ENCODE peak calls at places on chromosomes 4 and X, in four cellular contexts. L, Q, Y and A are unnamed samples.

GRCh38 chr4:38678078-38678477 is 14.1 kb downstream of the KLF3 start:
- DNase-seq in L (no peak), Q (peak), Y (no peak), A (no peak)

GRCh38 chrX:108001218-108001814 is 19.1 kb upstream of the TEX13B start:
- DNase-seq in L (peak), Q (no peak), Y (peak), A (peak)

GRCh38 chr4:13944095-13944501 is 316.6 kb upstream of the BOD1L1 start:
- DNase-seq in L (no peak), Q (no peak), Y (peak), A (no peak)

GRCh38 chr4:108370291-108370690 is 201.6 kb upstream of the LEF1 start:
- DNase-seq in L (peak), Q (no peak), Y (no peak), A (no peak)

GRCh38 chr4:116361782-116362181 is 723.6 kb downstream of the TRAM1L1 start:
- DNase-seq in L (no peak), Q (no peak), Y (peak), A (no peak)

GRCh38 chrX:69158166-69159040 is 6.8 kb downstream of the PJA1 start:
- DNase-seq in L (no peak), Q (no peak), Y (peak), A (peak)

GRCh38 chrX:120270567-120270966 is 20.0 kb downstream of the ZBTB33 start:
- DNase-seq in L (no peak), Q (no peak), Y (no peak), A (no peak)

GRCh38 chr4:84529169-84529751 is 30.2 kb upstream of the NKX6-1 start:
- DNase-seq in L (no peak), Q (no peak), Y (peak), A (peak)

GRCh38 chr4:87120411-87121162 is 99.8 kb downstream of the KLHL8 start:
- DNase-seq in L (no peak), Q (no peak), Y (peak), A (no peak)

GRCh38 chr4:7813674-7814073 is 126.0 kb downstream of the AFAP1 start:
- DNase-seq in L (no peak), Q (no peak), Y (peak), A (no peak)

GRCh38 chrX:107684956-107685385 is 56.7 kb downstream of the PRPS1 start:
- DNase-seq in L (no peak), Q (no peak), Y (peak), A (no peak)

GRCh38 chr4:141375855-141376254 is 155.2 kb downstream of the ZNF330 start:
- DNase-seq in L (no peak), Q (peak), Y (peak), A (peak)

GRCh38 chrX:41779058-41779564 is 55.1 kb downstream of the GPR82 start:
- DNase-seq in L (no peak), Q (no peak), Y (peak), A (peak)

GRCh38 chr4:145482209-145483021 is 762 bp downstream of the SMAD1 start:
- DNase-seq in L (no peak), Q (no peak), Y (peak), A (peak)

GRCh38 chrX:48890296-48890925 is 7.2 kb downstream of the TIMM17B start:
- DNase-seq in L (no peak), Q (no peak), Y (no peak), A (no peak)

GRCh38 chrX:85024044-85024443 is 20.4 kb downstream of the APOOL start:
- DNase-seq in L (no peak), Q (no peak), Y (no peak), A (no peak)

GRCh38 chr4:155597933-155598451 is 68.7 kb upstream of the GUCY1A1 start:
- DNase-seq in L (no peak), Q (no peak), Y (no peak), A (no peak)

GRCh38 chr4:118352843-118353373 is at the start of gene PRSS12:
- DNase-seq in L (peak), Q (no peak), Y (peak), A (peak)
- H3K4me3 ChIP-seq in L (peak), Q (peak), Y (peak), A (peak)

DNA sequence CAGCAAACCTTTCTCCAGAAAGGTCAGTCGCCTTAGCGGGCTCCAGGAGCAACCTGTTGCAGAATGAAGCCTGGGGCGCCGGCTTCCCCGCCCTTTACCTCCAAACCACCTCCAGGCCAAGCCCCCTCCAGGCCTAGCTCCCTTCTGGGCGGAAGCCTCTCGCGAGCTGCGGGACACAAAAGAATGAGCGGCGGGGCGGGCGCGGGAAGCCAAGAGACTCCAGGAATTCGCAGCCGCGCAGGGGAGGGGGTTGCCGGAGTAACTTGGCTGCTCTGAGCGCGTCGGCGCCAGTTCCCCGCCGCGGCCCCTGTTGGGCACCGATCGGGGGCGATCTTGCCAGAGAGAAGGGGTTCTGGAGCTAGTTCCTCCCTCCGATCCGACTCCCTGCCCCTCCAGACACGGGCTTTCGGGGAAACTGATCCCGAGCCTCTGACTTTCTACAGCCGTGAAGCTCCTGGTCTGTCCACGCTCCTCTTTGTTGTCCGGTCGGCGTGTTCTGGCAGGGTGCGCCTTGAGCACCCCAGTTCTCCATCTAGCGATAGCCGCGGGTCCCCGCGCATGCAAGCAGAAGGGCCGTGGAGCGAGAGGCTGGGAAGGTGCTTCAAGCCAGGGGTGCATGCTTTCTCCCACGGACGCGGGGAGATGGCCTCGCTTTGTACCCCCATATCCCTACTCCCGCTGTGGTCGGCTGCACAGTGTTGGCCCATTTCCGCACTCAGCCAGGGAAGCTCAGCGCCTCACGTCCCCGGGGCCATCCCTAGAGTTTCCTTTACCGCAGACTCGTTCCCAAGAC is 1.2 kb downstream of the PROM1 start:
- DNase-seq in L (no peak), Q (no peak), Y (no peak), A (peak)
- TF ChIP-seq CTCF in L (no peak), Q (no peak), Y (no peak), A (peak)

GRCh38 chr4:168868044-168868855 is 141.8 kb downstream of the CBR4 start:
- DNase-seq in L (no peak), Q (no peak), Y (peak), A (peak)

GRCh38 chr4:168874083-168874482 is 136.0 kb downstream of the CBR4 start:
- DNase-seq in L (no peak), Q (no peak), Y (no peak), A (no peak)

GRCh38 chr4:168868856-168869201 is 141.2 kb downstream of the CBR4 start:
- DNase-seq in L (no peak), Q (no peak), Y (no peak), A (no peak)

GRCh38 chr4:168876106-168876505 is 133.9 kb downstream of the CBR4 start:
- DNase-seq in L (no peak), Q (no peak), Y (no peak), A (no peak)

GRCh38 chr4:168871686-168872085 is 138.4 kb downstream of the CBR4 start:
- DNase-seq in L (no peak), Q (peak), Y (no peak), A (no peak)
- H3K4me3 ChIP-seq in L (no peak), Q (no peak), Y (no peak), A (no peak)

GRCh38 chr4:153790962-153791551 is 2.2 kb upstream of the SFRP2 start:
- DNase-seq in L (no peak), Q (no peak), Y (peak), A (no peak)
- TF ChIP-seq CTCF in L (no peak), Q (peak), Y (no peak), A (no peak)

GRCh38 chr4:663438-664428 is 10.3 kb downstream of the ATP5ME start:
- DNase-seq in L (peak), Q (no peak), Y (no peak), A (peak)

GRCh38 chr4:661856-662761 is 12.0 kb downstream of the ATP5ME start:
- DNase-seq in L (no peak), Q (no peak), Y (no peak), A (no peak)

GRCh38 chr4:664713-665231 is 9.3 kb downstream of the ATP5ME start:
- DNase-seq in L (no peak), Q (no peak), Y (no peak), A (no peak)

GRCh38 chr4:661231-661630 is 12.8 kb downstream of the ATP5ME start:
- DNase-seq in L (no peak), Q (no peak), Y (no peak), A (no peak)

GRCh38 chr4:663046-663437 is 11.0 kb downstream of the ATP5ME start:
- DNase-seq in L (no peak), Q (no peak), Y (no peak), A (no peak)
- H3K4me3 ChIP-seq in L (peak), Q (no peak), Y (no peak), A (peak)

DNA sequence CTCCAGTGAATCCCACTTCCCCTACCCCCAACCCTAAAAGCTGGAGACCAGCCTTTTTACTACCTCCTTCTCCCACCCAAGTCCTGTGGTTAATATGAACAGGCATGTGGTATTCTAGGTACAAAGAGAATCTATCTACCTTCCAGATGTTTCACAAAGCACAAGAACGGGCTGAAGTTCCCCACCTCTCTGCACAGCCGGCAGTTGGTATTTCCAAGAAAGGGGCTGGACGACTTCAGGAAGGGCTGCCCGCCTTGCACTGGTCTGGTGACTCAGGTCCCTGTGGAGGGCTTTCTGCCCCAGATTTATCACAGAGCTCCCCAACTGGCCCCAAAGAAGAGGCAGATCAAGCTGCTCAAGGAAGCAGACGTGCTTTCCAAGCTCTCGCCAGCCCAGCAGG is 4.5 kb downstream of the FAM47E start:
- DNase-seq in L (no peak), Q (no peak), Y (no peak), A (no peak)
- TF ChIP-seq CTCF in L (no peak), Q (no peak), Y (no peak), A (no peak)

GRCh38 chr4:62528874-62529273 is 1328.7 kb downstream of the ADGRL3 start:
- DNase-seq in L (no peak), Q (no peak), Y (peak), A (no peak)

GRCh38 chr4:62531731-62532130 is 1331.6 kb downstream of the ADGRL3 start:
- DNase-seq in L (no peak), Q (no peak), Y (no peak), A (no peak)

GRCh38 chr4:62531250-62531649 is 1331.1 kb downstream of the ADGRL3 start:
- DNase-seq in L (no peak), Q (no peak), Y (no peak), A (no peak)

GRCh38 chr4:62533573-62533972 is 1333.4 kb downstream of the ADGRL3 start:
- DNase-seq in L (no peak), Q (no peak), Y (no peak), A (no peak)
- H3K4me3 ChIP-seq in L (no peak), Q (no peak), Y (no peak), A (no peak)

GRCh38 chr4:6228158-6229067 is 28.1 kb upstream of the JAKMIP1 start:
- DNase-seq in L (no peak), Q (no peak), Y (no peak), A (no peak)

GRCh38 chr4:6230502-6230785 is 30.1 kb upstream of the JAKMIP1 start:
- DNase-seq in L (no peak), Q (no peak), Y (no peak), A (no peak)

GRCh38 chr4:6230827-6231662 is 30.7 kb upstream of the JAKMIP1 start:
- DNase-seq in L (no peak), Q (no peak), Y (no peak), A (no peak)

GRCh38 chr4:6229095-6229494 is 28.7 kb upstream of the JAKMIP1 start:
- DNase-seq in L (no peak), Q (no peak), Y (no peak), A (no peak)

DNA sequence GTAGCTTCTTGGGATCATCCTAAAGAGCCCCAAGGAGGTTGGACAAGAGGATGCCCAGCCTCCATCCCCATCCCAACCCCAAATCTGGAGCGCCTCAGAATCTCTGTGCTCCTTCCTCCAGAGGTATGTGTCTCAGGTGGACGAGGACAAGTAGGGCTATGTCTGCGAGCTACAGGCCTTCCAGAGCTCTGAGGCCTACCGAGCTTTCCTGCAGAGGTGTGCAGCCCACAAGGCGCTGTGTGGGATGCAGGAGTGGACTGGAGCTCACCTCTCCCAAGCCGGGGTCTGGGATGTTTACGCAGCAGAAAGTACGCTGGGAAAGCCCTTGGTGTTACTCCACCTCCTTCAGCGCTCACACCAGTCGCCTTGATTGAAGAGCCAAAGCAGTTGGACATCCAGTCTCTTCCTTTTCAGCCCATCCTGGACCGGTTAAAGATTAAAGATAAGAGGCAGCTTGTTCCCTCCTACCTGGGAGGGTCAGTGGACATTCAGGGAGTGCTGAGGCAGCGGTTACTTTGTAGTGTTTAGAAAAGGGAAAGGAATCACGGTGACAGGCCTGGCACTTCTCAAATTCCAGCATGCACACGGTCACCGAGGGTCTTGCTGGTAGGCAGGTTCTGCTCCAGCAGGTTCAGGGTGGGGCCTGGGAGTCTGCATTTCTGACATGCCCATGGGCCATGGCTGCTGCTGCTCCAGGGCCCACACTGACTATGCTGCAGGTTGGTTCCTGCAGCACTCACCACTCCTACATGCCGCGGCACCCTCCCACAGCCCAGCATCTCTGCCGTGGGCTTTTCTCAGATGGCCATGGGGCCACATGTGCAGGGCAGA is 29.5 kb upstream of the JAKMIP1 start:
- DNase-seq in L (no peak), Q (no peak), Y (no peak), A (no peak)
- TF ChIP-seq CTCF in L (no peak), Q (no peak), Y (no peak), A (no peak)

GRCh38 chrX:125205084-125205917 is 114.4 kb upstream of the TEX13C start:
- DNase-seq in L (no peak), Q (no peak), Y (peak), A (peak)
- H3K4me3 ChIP-seq in L (peak), Q (no peak), Y (peak), A (peak)

DNA sequence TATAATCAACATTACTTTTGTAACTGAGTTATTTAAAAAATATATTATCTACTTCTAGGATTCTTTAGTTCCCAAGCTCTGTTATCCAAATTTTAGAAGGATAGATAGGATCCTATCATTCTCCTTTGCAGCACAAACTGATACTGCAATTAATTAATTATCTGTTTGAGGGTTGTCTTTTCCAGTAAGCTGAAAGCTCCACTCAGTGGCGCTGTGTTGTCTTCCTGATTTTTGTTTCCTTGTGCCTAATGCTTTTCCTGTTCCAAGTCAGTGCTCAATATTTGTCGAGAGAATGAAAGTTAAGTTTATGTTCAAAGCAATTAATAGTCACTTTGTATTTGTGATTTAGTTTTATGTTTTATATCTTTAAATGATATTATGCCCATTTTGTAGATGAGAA is 107.4 kb upstream of the ANK2 start:
- DNase-seq in L (no peak), Q (no peak), Y (no peak), A (peak)
- TF ChIP-seq CTCF in L (no peak), Q (no peak), Y (no peak), A (peak)